ENCODE peak calls at places on chromosome 16, in ten cellular contexts. B is fibroblast of mammary gland, G is lung, I is nephron progenitor cell, P is AG09309, Q is Calu3, U is cardiac fibroblast, R is GM12865, L is fibroblast of pulmonary artery, H is choroid plexus epithelial cell. V is an unnamed sample.
A peak's percentile ranks its signal among the peaks of the same experiment; 100 is the strongest.

GRCh38 chr16:85028638-85029412 is 1.2 kb downstream of the KIAA0513 start:
- DNase-seq in B (peak; percentile 83), G (no peak), I (no peak), P (no peak), Q (peak; percentile 74), U (peak; percentile 80), R (peak; percentile 77), L (no peak), H (no peak), V (peak; percentile 80)

GRCh38 chr16:54931041-54931756 is 534 bp downstream of the IRX5 start:
- DNase-seq in B (peak; percentile 39), G (no peak), I (peak; percentile 61), P (no peak), Q (peak; percentile 50), U (peak; percentile 56), R (no peak), L (no peak), H (peak; percentile 37), V (no peak)

GRCh38 chr16:651844-652243 is 2.7 kb downstream of the WDR90 start:
- DNase-seq in B (no peak), G (no peak), I (no peak), P (no peak), Q (no peak), U (no peak), R (no peak), L (no peak), H (no peak), V (no peak)

GRCh38 chr16:86508947-86509758 is 1.2 kb upstream of the FOXF1 start:
- DNase-seq in B (peak; percentile 64), G (peak; percentile 35), I (peak; percentile 63), P (no peak), Q (peak; percentile 49), U (peak; percentile 68), R (peak; percentile 47), L (peak; percentile 73), H (peak; percentile 82), V (peak; percentile 35)

GRCh38 chr16:31417916-31418315 is 10.2 kb downstream of the COX6A2 start:
- DNase-seq in B (no peak), G (no peak), I (no peak), P (no peak), Q (no peak), U (no peak), R (no peak), L (no peak), H (no peak), V (no peak)

GRCh38 chr16:12082207-12082606 is 105.7 kb downstream of the SNX29 start:
- DNase-seq in B (no peak), G (no peak), I (no peak), P (no peak), Q (no peak), U (no peak), R (no peak), L (no peak), H (no peak), V (no peak)

GRCh38 chr16:8868272-8869211 is at the start of gene CARHSP1:
- DNase-seq in B (peak; percentile 84), G (peak; percentile 87), I (peak; percentile 92), P (no peak), Q (peak; percentile 96), U (peak; percentile 86), R (peak; percentile 97), L (peak; percentile 90), H (peak; percentile 93), V (peak; percentile 84)

GRCh38 chr16:81004646-81005353 is 1.9 kb downstream of the CMC2 start:
- DNase-seq in B (peak; percentile 71), G (no peak), I (peak; percentile 12), P (peak; percentile 21), Q (peak; percentile 57), U (peak; percentile 82), R (peak; percentile 69), L (peak; percentile 76), H (peak; percentile 80), V (peak; percentile 77)

GRCh38 chr16:11251525-11252481 is 4.2 kb downstream of the SOCS1 start:
- DNase-seq in B (peak; percentile 70), G (no peak), I (no peak), P (peak; percentile 56), Q (no peak), U (peak; percentile 55), R (peak; percentile 77), L (peak; percentile 50), H (peak; percentile 87), V (no peak)

DNA sequence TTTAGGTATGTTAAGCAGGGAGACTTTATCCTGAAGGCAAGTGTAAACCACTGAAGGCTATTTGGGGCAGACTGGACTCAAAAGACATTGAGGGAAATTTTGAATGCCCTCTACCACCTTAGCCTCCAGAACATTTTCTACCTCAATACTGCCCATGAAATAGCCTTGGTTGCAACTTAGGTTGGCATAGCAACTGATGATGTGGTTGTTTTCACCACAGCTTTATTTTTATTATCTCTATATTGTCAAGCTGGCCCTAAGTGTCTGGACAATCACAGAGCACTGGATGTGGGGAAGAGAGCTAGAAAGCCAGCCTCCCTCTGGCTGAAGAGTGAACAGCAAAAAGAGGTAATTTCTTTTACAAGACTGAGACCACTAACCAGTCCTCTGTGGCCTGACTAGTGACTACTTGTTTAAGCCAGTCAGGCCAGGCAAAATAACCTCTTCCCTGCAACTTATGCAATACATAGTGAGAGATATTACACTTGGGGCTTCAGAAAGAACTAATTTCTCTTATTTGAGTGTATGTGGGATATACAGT is 159.6 kb downstream of the HS3ST2 start:
- DNase-seq in B (no peak), G (no peak), I (no peak), P (no peak), Q (no peak), U (no peak), R (no peak), L (no peak), H (no peak), V (no peak)
- TF ChIP-seq CTCF in B (no peak), G (no peak), I (no peak), P (no peak), Q (no peak), U (no peak), R (no peak), L (no peak), H (no peak), V (no peak)

GRCh38 chr16:2224183-2224486 is 744 bp downstream of the E4F1 start:
- DNase-seq in B (peak; percentile 56), G (no peak), I (no peak), P (peak; percentile 11), Q (no peak), U (no peak), R (peak; percentile 56), L (peak; percentile 63), H (peak; percentile 71), V (peak; percentile 39)
- TF ChIP-seq CTCF in B (peak; percentile 16), G (no peak), I (no peak), P (peak; percentile 31), Q (no peak), U (peak; percentile 27), R (no peak), L (peak; percentile 28), H (peak; percentile 55), V (no peak)

DNA sequence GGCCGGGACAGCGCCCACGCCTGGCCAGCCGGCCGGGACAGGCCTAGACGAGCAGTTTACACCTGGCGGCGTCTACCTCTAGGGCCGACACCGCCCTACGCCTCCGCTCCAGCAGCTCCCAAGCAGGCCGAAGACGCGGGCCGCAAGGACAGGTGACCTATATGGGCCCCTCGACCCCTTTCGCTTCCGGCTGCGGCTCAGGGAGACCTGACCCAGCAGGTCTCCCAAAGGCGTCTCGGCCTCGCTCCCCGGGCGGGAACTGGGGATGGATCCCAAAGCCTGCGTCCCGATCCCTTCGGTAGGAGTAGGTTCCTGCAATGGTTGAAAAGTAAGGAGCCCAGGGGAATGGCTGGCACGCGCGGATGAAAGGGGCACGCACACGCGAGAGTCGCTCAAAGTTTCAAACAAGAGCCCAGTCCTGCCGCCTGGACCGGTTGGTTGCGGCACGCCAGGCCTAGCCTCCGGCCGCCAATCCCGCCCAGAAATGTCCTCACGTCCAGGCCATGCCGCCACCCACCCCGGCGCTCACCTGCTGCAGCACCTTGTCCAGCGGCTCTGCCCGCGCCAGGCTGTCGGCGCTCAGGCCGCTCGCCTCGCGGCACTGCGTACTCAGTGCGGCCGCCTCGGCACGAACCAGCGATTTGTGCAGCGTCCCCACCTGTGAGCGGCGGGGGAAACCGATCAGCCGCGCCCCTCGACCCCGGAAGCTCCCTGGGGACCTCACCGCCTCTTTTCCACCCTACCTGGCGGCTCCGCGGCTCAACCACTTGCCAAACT is 634 bp downstream of the ESRP2 start:
- DNase-seq in B (no peak), G (no peak), I (peak; percentile 46), P (no peak), Q (peak; percentile 61), U (no peak), R (no peak), L (no peak), H (no peak), V (peak; percentile 22)
- TF ChIP-seq CTCF in B (no peak), G (no peak), I (no peak), P (no peak), Q (no peak), U (no peak), R (no peak), L (no peak), H (no peak), V (peak; percentile 41)

GRCh38 chr16:19718624-19718965 is 524 bp downstream of the IQCK start:
- DNase-seq in B (peak; percentile 14), G (no peak), I (peak; percentile 40), P (no peak), Q (peak; percentile 32), U (no peak), R (no peak), L (peak; percentile 17), H (peak; percentile 31), V (no peak)

GRCh38 chr16:19717781-19718623 is at the start of the genes IQCK and KNOP1:
- DNase-seq in B (peak; percentile 82), G (peak; percentile 89), I (peak; percentile 89), P (peak; percentile 46), Q (peak; percentile 93), U (peak; percentile 86), R (peak; percentile 94), L (peak; percentile 90), H (peak; percentile 92), V (peak; percentile 77)

GRCh38 chr16:19717319-19717718 is 708 bp downstream of the KNOP1 start:
- DNase-seq in B (peak; percentile 13), G (no peak), I (no peak), P (no peak), Q (no peak), U (no peak), R (peak; percentile 23), L (no peak), H (no peak), V (no peak)

GRCh38 chr16:19722981-19723380 is 4.9 kb downstream of the IQCK start:
- DNase-seq in B (no peak), G (no peak), I (no peak), P (no peak), Q (no peak), U (no peak), R (no peak), L (no peak), H (no peak), V (no peak)

DNA sequence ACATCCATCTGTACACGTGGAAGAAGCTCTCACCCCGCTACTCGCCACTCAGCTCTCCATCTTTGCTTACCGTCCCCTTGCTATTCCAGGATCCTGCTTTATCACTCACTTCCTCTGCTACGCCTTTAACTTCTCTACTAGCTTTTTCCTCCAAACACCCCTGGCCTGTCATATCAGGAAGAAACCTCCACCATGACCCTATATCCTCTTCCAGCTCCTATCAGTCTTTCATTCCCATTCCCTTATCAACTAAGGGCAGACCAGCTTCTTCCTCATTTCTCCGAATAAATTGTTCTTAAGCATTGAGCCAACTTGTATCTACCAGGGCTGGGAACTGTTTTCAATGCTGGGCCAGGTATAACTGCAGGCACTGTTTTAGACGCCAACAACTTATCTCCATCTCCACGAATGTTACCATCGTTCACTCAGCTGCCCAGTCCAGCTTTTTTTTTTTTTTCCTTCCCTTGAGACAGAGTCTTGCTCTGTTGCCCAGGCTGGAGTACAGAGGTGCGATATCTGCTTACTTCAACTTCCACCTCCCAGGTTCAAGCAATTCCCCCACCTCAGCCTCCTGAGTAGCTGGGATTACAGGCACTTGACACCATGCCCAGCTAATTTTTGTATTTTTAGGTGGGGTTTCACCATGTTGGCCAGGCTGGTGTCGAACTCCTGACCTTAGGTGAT is 4.3 kb downstream of the IQCK start:
- DNase-seq in B (no peak), G (no peak), I (no peak), P (no peak), Q (no peak), U (no peak), R (no peak), L (no peak), H (no peak), V (no peak)
- TF ChIP-seq CTCF in B (no peak), G (no peak), I (no peak), P (no peak), Q (no peak), U (no peak), R (no peak), L (no peak), H (no peak), V (no peak)

V was measured in PC-3.